ENCODE peak calls at places on chromosomes 6 and 20, in ten cellular contexts. A, G, I, C, W, Q, F, M, D and S are unnamed samples. For H3K9me3 and H3K36me3, the result is how much of the 10 kb centered on the place peaks cover.

GRCh38 chr20:57211949-57212889 is 54.2 kb downstream of the BMP7 start:
- DNase-seq in G (no peak), F (peak), M (peak), I (peak), D (peak), C (peak), W (peak), Q (no peak), A (no peak), S (peak)

GRCh38 chr20:1389703-1390385 is 3.0 kb downstream of the FKBP1A start:
- DNase-seq in C (peak), D (no peak), W (no peak), F (no peak), Q (no peak), I (no peak), G (no peak), M (no peak), A (no peak), S (no peak)

GRCh38 chr6:144394209-144394608 is 109.1 kb downstream of the UTRN start:
- DNase-seq in Q (no peak), W (no peak), C (no peak), F (no peak), A (no peak), D (no peak), I (no peak), M (no peak), G (no peak), S (no peak)

GRCh38 chr6:149716181-149716580 is 1.7 kb downstream of the LATS1 start:
- DNase-seq in D (peak), Q (no peak), C (no peak), M (no peak), F (no peak), W (no peak), I (no peak), G (no peak), A (no peak), S (no peak)

GRCh38 chr6:143270026-143270425 is 180.5 kb downstream of the ADAT2 start:
- DNase-seq in Q (no peak), M (no peak), A (no peak), D (no peak), F (no peak), W (peak), I (no peak), G (no peak), C (peak), S (peak)

GRCh38 chr20:52847739-52848359 is 124.3 kb upstream of the TSHZ2 start:
- DNase-seq in A (no peak), M (no peak), Q (no peak), C (no peak), F (no peak), G (no peak), D (peak), I (no peak), W (no peak), S (no peak)

GRCh38 chr6:49030621-49031020 is 432.4 kb downstream of the MMUT start:
- DNase-seq in G (no peak), M (no peak), Q (no peak), F (no peak), C (peak), W (no peak), D (no peak), A (no peak), I (no peak), S (no peak)

GRCh38 chr20:60921021-60921622 is 330.9 kb upstream of the CDH4 start:
- DNase-seq in A (peak), G (no peak), Q (no peak), I (peak), M (peak), W (peak), F (peak), D (no peak), C (no peak), S (peak)

GRCh38 chr6:166507380-166507779 is 79.1 kb downstream of the RAMACL start:
- DNase-seq in M (no peak), I (no peak), A (no peak), G (no peak), W (no peak), C (no peak), F (no peak), Q (no peak), D (no peak), S (no peak)

GRCh38 chr20:57638173-57638894 is 18.1 kb upstream of the ZBP1 start:
- DNase-seq in D (no peak), A (no peak), F (no peak), Q (no peak), I (no peak), W (no peak), G (no peak), M (no peak), C (peak), S (no peak)

GRCh38 chr6:14501914-14502313 is 384.3 kb downstream of the CD83 start:
- DNase-seq in M (no peak), G (no peak), A (no peak), C (no peak), I (no peak), W (no peak), F (no peak), Q (no peak), D (no peak), S (no peak)

GRCh38 chr6:68007717-68008116 is 627.4 kb upstream of the ADGRB3 start:
- DNase-seq in W (no peak), F (no peak), Q (no peak), A (no peak), C (no peak), I (no peak), M (no peak), D (no peak), G (no peak), S (no peak)

GRCh38 chr6:120918137-120918536 is 416.1 kb downstream of the TBC1D32 start:
- DNase-seq in W (no peak), F (no peak), C (no peak), D (no peak), A (no peak), Q (no peak), M (no peak), I (no peak), G (no peak), S (no peak)

GRCh38 chr20:46022411-46023147 is 6.4 kb upstream of the SLC12A5 start:
- DNase-seq in I (peak), G (peak), F (peak), Q (peak), C (peak), M (peak), W (peak), D (peak), A (peak), S (peak)

DNA sequence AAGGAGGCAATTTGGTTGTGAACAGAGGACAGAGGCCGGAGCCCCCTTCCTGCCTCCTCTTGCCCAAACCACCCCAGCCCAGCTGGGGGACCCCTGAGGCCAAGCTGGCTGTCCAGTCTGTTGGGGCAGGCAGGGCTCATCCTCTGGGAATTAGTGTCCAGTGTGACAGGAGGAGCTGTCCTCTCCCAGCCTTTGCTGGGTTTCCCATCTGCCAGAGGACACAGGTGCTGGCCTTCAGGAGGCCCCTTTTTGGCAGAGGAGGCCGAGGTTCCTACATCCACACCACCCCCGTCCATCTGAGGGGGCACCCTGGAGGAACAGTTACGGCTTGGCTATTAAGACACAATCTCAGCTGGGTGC is 44.7 kb upstream of the MDGA1 start:
- DNase-seq in I (no peak), A (no peak), Q (no peak), D (no peak), G (no peak), M (no peak), F (no peak), C (no peak), W (no peak), S (no peak)
- H3K4me3 ChIP-seq in I (no peak), A (no peak), Q (no peak), D (no peak), G (peak), M (peak), F (no peak), C (no peak), W (no peak), S (no peak)

DNA sequence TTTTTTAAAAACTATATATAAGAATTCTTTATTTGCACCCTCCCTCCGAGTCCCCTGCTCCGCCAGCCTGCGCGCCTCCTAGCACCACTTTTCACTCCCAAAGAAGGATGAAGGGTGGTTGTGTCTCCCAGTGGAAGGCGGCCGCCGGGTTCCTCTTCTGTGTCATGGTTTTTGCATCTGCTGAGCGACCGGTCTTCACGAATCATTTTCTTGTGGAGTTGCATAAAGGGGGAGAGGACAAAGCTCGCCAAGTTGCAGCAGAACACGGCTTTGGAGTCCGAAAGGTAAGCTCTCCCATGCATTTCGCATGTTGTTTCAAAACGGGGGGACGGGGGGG is 327 bp downstream of the PCSK2 start:
- DNase-seq in F (no peak), M (no peak), W (peak), D (no peak), I (no peak), Q (no peak), A (no peak), C (no peak), G (no peak), S (no peak)
- H3K9me3 ChIP-seq in F (under half), M (under half), W (under half), D (under half), I (under half), Q (under half), A (under half), C (under half), G (under half), S (under half)

GRCh38 chr20:33674294-33675126 is at the start of gene NECAB3:
- DNase-seq in D (peak), Q (peak), C (peak), I (peak), A (peak), W (peak), M (peak), G (peak), F (peak), S (peak)
- H3K36me3 ChIP-seq in D (under half), Q (under half), C (under half), I (under half), A (under half), W (under half), M (under half), G (under half), F (under half), S (under half)

DNA sequence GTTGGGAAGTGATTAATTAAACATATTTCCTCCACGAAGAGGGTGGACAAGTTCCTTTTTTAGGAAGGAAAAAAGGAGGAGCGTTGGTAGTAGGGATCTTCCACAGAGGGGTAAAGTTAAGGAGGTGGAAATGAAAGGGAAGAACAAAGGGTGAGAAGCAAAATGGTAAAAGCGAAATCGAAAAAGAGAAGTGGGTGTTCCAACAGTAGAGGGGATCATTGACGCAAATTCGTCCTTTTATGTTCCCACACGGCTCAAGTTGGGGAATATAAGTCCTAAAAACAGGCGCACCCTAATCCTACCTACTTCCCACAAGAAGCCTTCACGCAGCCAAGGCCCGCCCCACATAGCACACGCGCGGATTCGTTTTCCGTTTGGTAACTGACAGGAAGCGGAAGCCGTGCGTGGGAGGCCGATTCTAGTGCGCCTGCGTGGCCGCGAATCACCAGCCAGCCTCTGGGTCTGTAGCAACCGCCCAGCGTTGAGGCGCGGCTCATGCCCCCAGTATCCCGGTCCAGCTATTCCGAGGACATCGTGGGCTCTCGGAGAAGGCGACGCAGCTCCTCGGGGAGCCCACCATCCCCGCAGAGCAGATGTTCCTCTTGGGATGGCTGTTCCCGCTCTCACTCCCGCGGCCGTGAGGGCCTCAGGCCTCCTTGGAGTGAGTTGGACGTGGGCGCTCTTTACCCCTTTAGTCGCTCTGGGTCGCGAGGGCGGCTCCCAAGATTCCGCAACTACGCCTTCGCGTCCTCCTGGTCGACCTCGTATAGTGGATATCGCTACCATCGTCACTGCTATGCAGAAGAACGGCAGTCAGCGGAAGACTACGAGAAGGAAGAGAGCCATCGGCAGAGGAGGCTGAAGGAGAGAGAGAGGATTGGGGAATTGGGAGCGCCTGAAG is at the start of gene NKAPL:
- DNase-seq in A (no peak), G (peak), M (no peak), C (peak), W (peak), I (peak), F (no peak), D (peak), Q (peak), S (no peak)
- H3K4me3 ChIP-seq in A (no peak), G (peak), M (no peak), C (no peak), W (peak), I (peak), F (no peak), D (peak), Q (peak), S (no peak)

GRCh38 chr6:167553716-167554115 is 228.8 kb downstream of the TTLL2 start:
- DNase-seq in W (no peak), G (no peak), F (no peak), C (no peak), A (no peak), I (no peak), D (no peak), Q (no peak), M (no peak), S (no peak)
- H3K9me3 ChIP-seq in W (under half), G (under half), F (under half), C (under half), A (under half), I (under half), D (under half), Q (under half), M (under half), S (under half)

GRCh38 chr20:49823152-49823847 is 10.7 kb downstream of the SLC9A8 start:
- DNase-seq in C (no peak), A (peak), W (no peak), I (no peak), G (no peak), F (no peak), Q (no peak), M (no peak), D (no peak), S (no peak)

GRCh38 chr20:49821381-49821780 is 8.8 kb downstream of the SLC9A8 start:
- DNase-seq in C (no peak), A (no peak), I (no peak), D (no peak), F (no peak), Q (no peak), M (no peak), G (no peak), W (no peak), S (no peak)

GRCh38 chr20:49821850-49822249 is 9.2 kb downstream of the SLC9A8 start:
- DNase-seq in W (peak), G (no peak), F (no peak), I (no peak), C (peak), A (no peak), M (no peak), D (no peak), Q (no peak), S (peak)

GRCh38 chr20:49819702-49820101 is 7.1 kb downstream of the SLC9A8 start:
- DNase-seq in Q (no peak), D (no peak), W (no peak), C (no peak), F (no peak), M (no peak), I (no peak), A (no peak), G (no peak), S (no peak)

DNA sequence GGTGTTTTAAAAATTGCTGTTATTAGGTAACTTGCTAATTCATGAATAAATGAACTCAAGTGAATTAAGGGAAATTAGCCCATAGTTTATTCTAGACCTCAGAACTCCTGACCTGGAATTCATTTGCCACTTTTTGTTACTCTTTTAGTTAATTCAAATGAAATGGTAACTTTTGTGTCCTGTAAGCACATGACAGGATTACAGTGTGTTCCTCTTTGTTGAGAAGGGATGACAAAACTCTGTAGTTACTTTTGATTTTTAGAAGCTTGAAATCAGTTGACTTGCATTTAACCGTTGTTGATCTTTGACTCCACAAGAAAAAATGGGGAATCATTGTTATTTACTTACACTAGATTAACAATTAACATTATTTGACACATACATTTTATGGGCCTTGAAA is 6.2 kb downstream of the SLC9A8 start:
- DNase-seq in A (no peak), G (no peak), I (no peak), C (no peak), F (no peak), M (no peak), Q (no peak), D (no peak), W (no peak), S (no peak)
- H3K36me3 ChIP-seq in A (half or more), G (under half), I (half or more), C (under half), F (half or more), M (under half), Q (under half), D (half or more), W (under half), S (under half)

GRCh38 chr6:34316442-34317171 is 67.8 kb upstream of the SMIM29 start:
- DNase-seq in I (no peak), F (no peak), D (no peak), C (no peak), M (no peak), W (no peak), G (no peak), Q (no peak), A (no peak), S (no peak)
- H3K4me3 ChIP-seq in I (no peak), F (no peak), D (no peak), C (no peak), M (no peak), W (no peak), G (no peak), Q (no peak), A (no peak), S (no peak)

GRCh38 chr6:347951-348859 is 43.3 kb upstream of the IRF4 start:
- DNase-seq in C (no peak), Q (no peak), A (no peak), F (no peak), W (no peak), M (no peak), D (no peak), I (peak), G (peak), S (no peak)

GRCh38 chr6:348860-349396 is 42.6 kb upstream of the IRF4 start:
- DNase-seq in C (no peak), G (peak), F (no peak), A (no peak), Q (no peak), I (no peak), W (no peak), M (no peak), D (no peak), S (no peak)

GRCh38 chr6:346389-347030 is 45.0 kb upstream of the IRF4 start:
- DNase-seq in C (peak), A (no peak), G (no peak), W (no peak), D (no peak), M (no peak), I (no peak), Q (no peak), F (no peak), S (peak)

GRCh38 chr6:345747-346388 is 45.7 kb upstream of the IRF4 start:
- DNase-seq in W (no peak), D (no peak), F (no peak), Q (no peak), M (no peak), A (no peak), I (no peak), G (no peak), C (peak), S (no peak)

GRCh38 chr6:347232-347631 is 44.3 kb upstream of the IRF4 start:
- DNase-seq in M (no peak), G (no peak), Q (no peak), C (no peak), A (no peak), W (no peak), D (no peak), F (no peak), I (no peak), S (no peak)
- H3K9me3 ChIP-seq in M (under half), G (under half), Q (under half), C (under half), A (under half), W (under half), D (under half), F (under half), I (under half), S (under half)